ENCODE peak calls at places on chromosomes 7 and 10, in nine cellular contexts. N is body of pancreas, F is Peyer's patch, G is stomach, X is sigmoid colon, W is heart left ventricle, S is NB4, R is A549, O is prostate gland. C is an unnamed sample.

GRCh38 chr7:99579281-99579955 is 18.6 kb upstream of the TMEM225B start:
- DNase-seq in S (no peak), W (no peak), X (no peak), O (no peak), G (no peak), F (no peak), N (no peak), R (no peak), C (peak; percentile 41)

GRCh38 chr10:108582888-108583287 is 1340.4 kb downstream of the XPNPEP1 start:
- DNase-seq in N (no peak), W (no peak), R (no peak), G (no peak), S (no peak), O (no peak), X (no peak), F (no peak), C (no peak)

GRCh38 chr7:102849079-102849478 is 63.7 kb upstream of the LRRC17 start:
- DNase-seq in F (no peak), X (no peak), N (no peak), R (no peak), S (no peak), O (no peak), W (no peak), G (no peak), C (no peak)

GRCh38 chr7:26782501-26782900 is 81.9 kb downstream of the SKAP2 start:
- DNase-seq in F (no peak), O (no peak), N (no peak), S (peak; percentile 8), R (no peak), G (no peak), W (no peak), X (no peak), C (no peak)

GRCh38 chr7:49037348-49038210 is 113.2 kb downstream of the CDC14C start:
- DNase-seq in F (no peak), O (no peak), X (no peak), G (no peak), S (no peak), N (no peak), W (no peak), R (no peak), C (no peak)

GRCh38 chr10:104099274-104099673 is 13.6 kb upstream of the COL17A1 start:
- DNase-seq in X (no peak), W (no peak), N (no peak), S (no peak), R (no peak), O (no peak), G (no peak), F (no peak), C (no peak)

GRCh38 chr7:7969306-7970112 is 913 bp downstream of the GLCCI1 start:
- DNase-seq in F (peak; percentile 71), X (peak; percentile 69), N (peak; percentile 31), R (peak; percentile 34), S (peak; percentile 78), G (peak; percentile 33), O (peak; percentile 23), W (peak; percentile 70), C (peak; percentile 79)

GRCh38 chr7:107591410-107591809 is 11.4 kb downstream of the BCAP29 start:
- DNase-seq in R (no peak), X (no peak), W (no peak), F (no peak), N (no peak), S (no peak), O (no peak), G (no peak), C (no peak)

GRCh38 chr7:37259381-37259821 is 189.3 kb downstream of the ELMO1 start:
- DNase-seq in R (no peak), S (peak; percentile 84), F (no peak), W (no peak), N (no peak), X (no peak), O (no peak), G (no peak), C (no peak)

GRCh38 chr10:50561266-50561665 is 62.5 kb downstream of the SGMS1 start:
- DNase-seq in S (no peak), O (peak; percentile 42), R (no peak), W (no peak), F (no peak), X (no peak), N (peak; percentile 15), G (no peak), C (no peak)

GRCh38 chr7:141700291-141700847 is 1.6 kb downstream of the DENND11 start:
- DNase-seq in F (no peak), X (no peak), O (no peak), N (no peak), R (no peak), G (no peak), S (no peak), W (no peak), C (no peak)

GRCh38 chr7:141701489-141702046 is 398 bp downstream of the DENND11 start:
- DNase-seq in X (peak; percentile 70), R (peak; percentile 35), F (peak; percentile 83), O (peak; percentile 18), N (peak; percentile 51), G (peak; percentile 51), W (peak; percentile 67), S (peak; percentile 84), C (peak; percentile 41)

GRCh38 chr7:141700848-141701371 is 1.1 kb downstream of the DENND11 start:
- DNase-seq in F (peak; percentile 48), X (no peak), G (no peak), S (peak; percentile 13), W (no peak), O (no peak), R (no peak), N (peak; percentile 15), C (no peak)

GRCh38 chr7:141702892-141703291 is 926 bp upstream of the DENND11 start:
- DNase-seq in S (no peak), G (no peak), R (no peak), W (no peak), N (no peak), F (no peak), O (no peak), X (no peak), C (no peak)

DNA sequence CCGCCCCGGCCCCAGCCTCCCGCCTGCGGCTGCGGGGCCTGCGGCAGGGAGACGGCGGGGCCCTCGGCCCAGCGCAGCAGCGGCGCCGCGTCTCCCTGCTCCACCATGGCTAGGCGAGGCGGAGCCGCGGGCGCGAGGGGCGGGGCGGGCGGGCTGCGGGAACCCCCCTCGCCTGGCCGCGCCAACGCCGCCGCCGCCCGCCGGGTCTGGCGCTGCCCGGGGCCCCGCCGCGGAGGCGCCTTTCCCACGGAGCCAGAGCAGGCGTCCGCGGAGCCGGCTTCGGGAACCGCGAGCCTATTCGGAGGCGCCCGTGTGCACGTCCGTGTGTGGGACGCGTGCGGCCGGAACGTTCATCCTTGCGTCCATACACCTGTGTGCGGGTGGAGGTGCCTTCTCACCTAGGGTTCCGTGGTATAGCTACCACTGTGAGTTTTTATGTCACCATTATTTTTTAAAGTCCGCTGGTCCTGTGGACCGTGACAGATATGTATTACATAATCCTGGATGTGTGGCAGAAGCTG is at the start of gene DENND11:
- DNase-seq in G (peak; percentile 63), N (peak; percentile 60), O (peak; percentile 26), X (no peak), F (peak; percentile 65), W (peak; percentile 79), R (peak; percentile 37), S (peak; percentile 69), C (peak; percentile 57)
- TF ChIP-seq POLR2A in G (no peak), N (no peak), O (no peak), X (no peak), F (no peak), W (no peak), R (peak; percentile 34), S (no peak), C (no peak)

GRCh38 chr10:95247881-95248583 is 42.8 kb downstream of the PDLIM1 start:
- DNase-seq in R (no peak), X (no peak), S (no peak), W (no peak), G (no peak), O (peak; percentile 55), F (no peak), N (no peak), C (no peak)
- TF ChIP-seq POLR2A in R (no peak), X (no peak), S (no peak), W (no peak), G (no peak), O (no peak), F (no peak), N (no peak), C (no peak)

DNA sequence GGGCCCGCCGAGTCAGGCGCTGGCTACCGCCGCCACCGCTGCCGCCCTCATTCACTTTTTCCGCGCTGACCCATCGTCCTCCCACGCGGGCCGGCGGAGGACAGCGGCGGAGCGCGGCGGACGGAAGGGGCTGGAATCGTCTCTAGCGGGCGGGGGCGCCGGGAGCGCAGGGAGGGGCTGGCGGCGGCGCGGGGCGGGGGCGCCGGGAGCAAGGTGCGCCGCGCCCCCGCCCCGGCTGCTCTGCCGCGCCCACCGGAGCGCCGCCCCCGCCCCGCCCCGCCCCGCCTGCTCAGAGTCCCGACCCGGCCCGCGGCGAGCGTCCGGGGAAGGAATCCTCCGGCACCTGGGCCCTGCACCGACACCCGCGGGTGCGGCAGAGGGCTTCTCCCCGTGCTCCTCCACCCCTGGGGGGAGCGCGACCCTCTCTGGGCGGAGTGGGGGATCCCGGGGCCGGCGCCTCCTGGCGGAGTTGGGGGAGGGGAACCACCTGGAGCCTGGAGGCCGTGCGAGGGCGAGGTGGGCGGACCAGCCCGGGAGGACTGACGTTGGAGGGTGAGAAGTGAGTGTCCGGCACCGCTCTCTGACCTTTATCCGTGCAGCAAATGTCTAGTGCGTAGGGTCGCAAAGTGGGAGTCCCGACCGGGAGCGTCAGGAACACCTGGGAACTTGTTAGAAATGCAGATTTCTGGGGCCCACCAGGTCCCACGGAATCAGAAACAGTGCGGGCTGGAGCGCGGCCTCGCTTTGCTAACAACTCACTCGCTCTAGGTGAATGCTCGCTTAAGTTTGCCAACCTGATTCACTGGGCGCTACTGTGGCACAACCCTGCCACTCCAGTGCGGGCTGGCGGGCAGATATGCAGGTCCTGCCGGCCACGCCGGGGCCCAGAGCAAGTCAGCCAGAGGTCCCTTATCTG is at the start of gene COBL:
- DNase-seq in S (no peak), R (peak; percentile 25), N (peak; percentile 59), W (no peak), X (peak; percentile 65), G (peak; percentile 71), O (peak; percentile 46), F (peak; percentile 57), C (no peak)
- TF ChIP-seq POLR2A in S (no peak), R (no peak), N (no peak), W (no peak), X (no peak), G (no peak), O (no peak), F (peak; percentile 62), C (no peak)

GRCh38 chr7:148884299-148885022 is 370 bp upstream of the EZH2 start:
- DNase-seq in F (peak; percentile 96), X (peak; percentile 96), N (peak; percentile 92), W (peak; percentile 97), R (peak; percentile 94), G (peak; percentile 94), S (peak; percentile 98), O (peak; percentile 92), C (peak; percentile 95)
- TF ChIP-seq POLR2A in F (peak; percentile 73), X (peak; percentile 27), N (peak; percentile 85), W (peak; percentile 83), R (peak; percentile 59), G (no peak), S (peak; percentile 83), O (peak; percentile 83), C (peak; percentile 85)

C was measured in erythroblast.